ENCODE peak calls at places on chromosome 11, in nine cellular contexts. C, F, M, T, Q, I, Z, A and B are unnamed samples.

GRCh38 chr11:126391970-126392637 is 36.6 kb downstream of the ST3GAL4 start:
- DNase-seq in C (peak; percentile 35), F (no peak), M (no peak), T (no peak), Q (peak; percentile 36), I (no peak), Z (peak; percentile 75), A (no peak), B (peak; percentile 45)

GRCh38 chr11:699753-700152 is 4.1 kb downstream of the TMEM80 start:
- DNase-seq in C (no peak), F (no peak), M (no peak), T (no peak), Q (no peak), I (no peak), Z (no peak), A (peak; percentile 29), B (no peak)

GRCh38 chr11:121508449-121508848 is 55.7 kb upstream of the SORL1-AS1 start:
- DNase-seq in C (no peak), F (no peak), M (no peak), T (no peak), Q (no peak), I (no peak), Z (peak; percentile 68), A (no peak), B (no peak)

GRCh38 chr11:59216654-59217640 is 4.2 kb upstream of the MPEG1 start:
- DNase-seq in C (peak; percentile 17), F (no peak), M (peak; percentile 58), T (peak; percentile 86), Q (no peak), I (peak; percentile 81), Z (no peak), A (no peak), B (peak; percentile 61)

GRCh38 chr11:105458071-105458470 is 151.8 kb upstream of the GRIA4 start:
- DNase-seq in C (no peak), F (no peak), M (no peak), T (no peak), Q (no peak), I (no peak), Z (no peak), A (no peak), B (no peak)

GRCh38 chr11:77361184-77361583 is 59.7 kb upstream of the GDPD4 start:
- DNase-seq in C (peak; percentile 44), F (peak; percentile 37), M (peak; percentile 92), T (peak; percentile 14), Q (no peak), I (no peak), Z (peak; percentile 79), A (no peak), B (peak; percentile 29)

GRCh38 chr11:93921695-93922468 is 71.5 kb upstream of the VSTM5 start:
- DNase-seq in C (peak; percentile 79), F (peak; percentile 57), M (peak; percentile 73), T (peak; percentile 70), Q (no peak), I (no peak), Z (peak; percentile 96), A (no peak), B (peak; percentile 79)

GRCh38 chr11:57311109-57311936 is 13.4 kb downstream of the TNKS1BP1 start:
- DNase-seq in C (peak; percentile 98), F (peak; percentile 90), M (peak; percentile 98), T (peak; percentile 98), Q (peak; percentile 95), I (peak; percentile 95), Z (peak; percentile 97), A (peak; percentile 95), B (peak; percentile 99)

GRCh38 chr11:114296979-114297372 is 777 bp downstream of the NNMT start:
- DNase-seq in C (peak; percentile 37), F (no peak), M (no peak), T (no peak), Q (no peak), I (no peak), Z (no peak), A (no peak), B (no peak)

GRCh38 chr11:114298701-114299090 is 2.5 kb downstream of the NNMT start:
- DNase-seq in C (peak; percentile 61), F (no peak), M (no peak), T (no peak), Q (no peak), I (no peak), Z (no peak), A (no peak), B (no peak)

GRCh38 chr11:114296190-114296978 is at the start of gene NNMT:
- DNase-seq in C (peak; percentile 99), F (peak; percentile 98), M (peak; percentile 99), T (peak; percentile 99), Q (peak; percentile 80), I (peak; percentile 74), Z (no peak), A (peak; percentile 68), B (peak; percentile 99)

GRCh38 chr11:114295676-114296081 is 520 bp upstream of the NNMT start:
- DNase-seq in C (no peak), F (no peak), M (peak; percentile 59), T (no peak), Q (no peak), I (no peak), Z (no peak), A (no peak), B (no peak)

GRCh38 chr11:114297806-114298700 is 1.9 kb downstream of the NNMT start:
- DNase-seq in C (peak; percentile 70), F (no peak), M (peak; percentile 68), T (no peak), Q (no peak), I (no peak), Z (no peak), A (no peak), B (peak; percentile 67)
- H3K4me3 ChIP-seq in C (peak overlapping the region; percentile 96), F (peak overlapping the region; percentile 69), M (peak overlapping the region; percentile 81), T (peak overlapping the region; percentile 82), Q (peak overlapping the region; percentile 52), I (peak overlapping the region; percentile 34), Z (no peak overlapping the region), A (no peak overlapping the region), B (peak overlapping the region; percentile 69)

GRCh38 chr11:85810871-85811611 is at the start of gene SYTL2:
- DNase-seq in C (peak; percentile 22), F (no peak), M (peak; percentile 51), T (no peak), Q (peak; percentile 90), I (peak; percentile 37), Z (peak; percentile 86), A (peak; percentile 90), B (peak; percentile 16)

GRCh38 chr11:85811624-85812023 is 683 bp upstream of the SYTL2 start:
- DNase-seq in C (no peak), F (no peak), M (no peak), T (no peak), Q (no peak), I (no peak), Z (no peak), A (peak; percentile 52), B (no peak)

GRCh38 chr11:85809191-85809590 is 1.8 kb downstream of the SYTL2 start:
- DNase-seq in C (no peak), F (no peak), M (no peak), T (no peak), Q (no peak), I (no peak), Z (no peak), A (no peak), B (no peak)

GRCh38 chr11:85810521-85810870 is 445 bp downstream of the SYTL2 start:
- DNase-seq in C (no peak), F (no peak), M (no peak), T (no peak), Q (no peak), I (no peak), Z (peak; percentile 56), A (peak; percentile 56), B (no peak)

DNA sequence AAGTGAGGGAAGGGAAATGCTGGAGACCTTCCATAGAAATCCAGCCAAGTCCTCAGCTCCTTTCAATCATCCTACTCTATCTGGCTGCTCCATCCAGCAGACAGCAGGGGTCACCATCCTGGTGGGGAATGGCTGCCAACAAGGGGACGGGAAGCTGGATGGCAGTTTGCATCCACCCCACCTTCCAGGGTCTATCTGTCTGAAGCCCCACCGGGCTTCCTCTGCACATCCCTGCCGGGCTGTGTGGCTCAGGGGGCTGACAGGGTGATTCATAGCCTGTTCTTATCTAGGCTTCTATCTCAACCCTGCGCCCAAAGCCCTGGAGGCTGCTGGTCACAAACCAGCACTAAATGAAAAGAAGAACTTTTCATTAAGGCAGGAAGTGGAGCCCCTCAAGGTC is 1.1 kb downstream of the SYTL2 start:
- DNase-seq in C (no peak), F (no peak), M (no peak), T (no peak), Q (no peak), I (no peak), Z (peak; percentile 54), A (peak; percentile 62), B (no peak)
- TF ChIP-seq CTCF in C (no peak), F (peak; percentile 42), M (peak; percentile 43), T (peak; percentile 20), Q (peak; percentile 17), I (no peak), Z (peak; percentile 61), A (no peak), B (no peak)

DNA sequence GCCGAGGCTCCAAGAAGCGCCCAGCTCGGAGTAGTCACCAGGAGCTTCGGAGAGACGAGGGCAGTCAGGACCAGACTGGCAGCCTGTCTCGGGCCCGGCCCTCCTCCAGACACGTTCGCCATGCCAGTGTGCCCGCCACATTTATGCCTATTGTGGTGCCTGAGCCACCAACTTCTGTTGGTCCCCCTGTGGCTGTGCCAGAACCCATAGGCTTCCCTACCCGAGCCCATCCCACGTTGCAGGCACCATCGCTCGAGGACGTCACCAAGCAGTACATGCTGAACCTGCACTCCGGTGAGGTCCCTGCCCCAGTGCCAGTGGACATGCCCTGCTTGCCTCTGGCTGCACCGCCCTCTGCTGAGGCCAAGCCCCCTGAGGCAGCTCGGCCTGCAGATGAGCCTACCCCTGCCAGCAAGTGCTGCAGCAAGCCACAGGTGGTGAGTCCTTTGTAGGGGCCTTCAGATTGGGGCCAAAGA is 3.4 kb downstream of the ARHGEF17 start:
- DNase-seq in C (no peak), F (no peak), M (no peak), T (no peak), Q (no peak), I (no peak), Z (no peak), A (no peak), B (no peak)
- H3K4me3 ChIP-seq in C (peak overlapping the region; percentile 51), F (peak overlapping the region; percentile 75), M (peak overlapping the region; percentile 87), T (peak overlapping the region; percentile 39), Q (peak overlapping the region; percentile 76), I (no peak overlapping the region), Z (no peak overlapping the region), A (no peak overlapping the region), B (peak overlapping the region; percentile 44)

GRCh38 chr11:5288912-5289525 is 12.7 kb downstream of the OR51B4 start:
- DNase-seq in C (no peak), F (no peak), M (peak; percentile 12), T (peak; percentile 19), Q (no peak), I (no peak), Z (no peak), A (no peak), B (peak; percentile 39)

GRCh38 chr11:5288108-5288911 is 13.4 kb downstream of the OR51B4 start:
- DNase-seq in C (peak; percentile 18), F (no peak), M (no peak), T (peak; percentile 12), Q (no peak), I (no peak), Z (no peak), A (no peak), B (peak; percentile 29)

GRCh38 chr11:5289696-5290095 is 12.1 kb downstream of the OR51B4 start:
- DNase-seq in C (peak; percentile 4), F (no peak), M (peak; percentile 22), T (peak; percentile 24), Q (no peak), I (no peak), Z (no peak), A (no peak), B (no peak)

GRCh38 chr11:5293028-5293427 is 8.7 kb downstream of the OR51B4 start:
- DNase-seq in C (no peak), F (no peak), M (no peak), T (no peak), Q (no peak), I (no peak), Z (no peak), A (no peak), B (no peak)

DNA sequence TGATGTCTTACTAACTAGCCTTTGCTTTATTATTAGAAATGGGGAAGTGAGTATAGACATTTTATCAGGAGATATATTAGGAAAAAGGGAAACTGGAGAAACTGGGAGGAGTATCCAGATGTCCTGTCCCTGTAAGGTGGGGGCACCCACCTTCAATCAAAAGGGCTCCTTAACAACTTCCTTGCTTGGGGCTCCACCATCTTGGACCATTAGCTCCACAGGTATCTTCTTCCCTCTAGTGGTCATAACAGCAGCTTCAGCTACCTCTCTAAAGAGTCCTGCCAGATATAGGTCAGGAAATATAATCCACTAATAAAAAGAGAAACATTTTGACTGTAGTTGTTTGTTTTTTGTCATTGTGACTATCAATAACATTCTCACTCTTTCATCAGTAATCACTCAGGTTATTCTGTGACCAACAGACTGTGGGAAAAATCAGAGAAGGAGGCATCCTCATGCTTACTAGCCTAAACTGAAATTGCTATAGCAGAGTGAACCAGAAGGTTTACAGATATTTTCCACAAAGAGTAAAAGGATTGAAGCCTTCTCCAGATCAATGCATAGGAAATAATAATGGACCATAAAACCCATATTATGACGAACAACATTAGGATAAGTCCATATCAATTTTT is 10.4 kb downstream of the OR51B4 start:
- DNase-seq in C (peak; percentile 63), F (peak; percentile 6), M (peak; percentile 31), T (peak; percentile 69), Q (no peak), I (no peak), Z (peak; percentile 71), A (no peak), B (peak; percentile 62)
- TF ChIP-seq CTCF in C (peak; percentile 85), F (peak; percentile 70), M (peak; percentile 67), T (peak; percentile 88), Q (peak; percentile 24), I (no peak), Z (peak; percentile 85), A (no peak), B (peak; percentile 81)